ENCODE peak calls at places on chromosome 7, in four cellular contexts. Q is effector memory CD4-positive, alpha-beta T cell; W is right lobe of liver; Y is CD4-positive, CD25-positive, alpha-beta regulatory T cell. Z is an unnamed sample.
A peak's percentile ranks its signal among the peaks of the same experiment; 100 is the strongest.

GRCh38 chr7:139430443-139430842 is 53.0 kb downstream of the KLRG2 start:
- DNase-seq in Q (no peak), W (no peak), Y (no peak), Z (no peak)

GRCh38 chr7:30510124-30511074 is 5.8 kb upstream of the GGCT start:
- DNase-seq in W (peak; percentile 54), Y (peak; percentile 26), Q (no peak), Z (no peak)

GRCh38 chr7:147193476-147193875 is 1076.9 kb downstream of the CNTNAP2 start:
- DNase-seq in Y (no peak), W (no peak), Q (no peak), Z (no peak)

GRCh38 chr7:70775570-70776156 is 356.3 kb upstream of the GALNT17 start:
- DNase-seq in Q (no peak), W (no peak), Y (no peak), Z (no peak)

GRCh38 chr7:45670717-45671116 is 96.5 kb downstream of the ADCY1 start:
- DNase-seq in W (peak; percentile 77), Q (no peak), Y (no peak), Z (no peak)

GRCh38 chr7:70042533-70042932 is 444.3 kb downstream of the AUTS2 start:
- DNase-seq in W (no peak), Y (no peak), Q (no peak), Z (no peak)

GRCh38 chr7:43594020-43594419 is 11.1 kb downstream of the STK17A start:
- DNase-seq in W (no peak), Q (no peak), Y (no peak), Z (no peak)

GRCh38 chr7:105133986-105134655 is 120.1 kb downstream of the KMT2E start:
- DNase-seq in W (no peak), Y (no peak), Q (no peak), Z (no peak)

GRCh38 chr7:107600816-107601215 is 20.8 kb downstream of the BCAP29 start:
- DNase-seq in Q (no peak), W (no peak), Y (no peak), Z (no peak)

GRCh38 chr7:131071786-131072504 is 255.7 kb upstream of the MKLN1 start:
- DNase-seq in Q (no peak), Y (no peak), W (no peak), Z (no peak)

GRCh38 chr7:80781561-80781979 is 137.3 kb downstream of the SEMA3C start:
- DNase-seq in Q (no peak), W (no peak), Y (no peak), Z (no peak)

GRCh38 chr7:5276611-5277010 is 6.1 kb upstream of the SLC29A4 start:
- DNase-seq in Y (no peak), Q (no peak), W (no peak), Z (no peak)

GRCh38 chr7:43417455-43417854 is 165.5 kb upstream of the STK17A start:
- DNase-seq in Y (no peak), W (no peak), Q (no peak), Z (no peak)

GRCh38 chr7:19421871-19422270 is 276.6 kb upstream of the FERD3L start:
- DNase-seq in Y (no peak), Q (no peak), W (no peak), Z (no peak)

GRCh38 chr7:40680657-40681056 is 545.9 kb downstream of the SUGCT start:
- DNase-seq in Q (no peak), W (no peak), Y (no peak), Z (no peak)

GRCh38 chr7:128265906-128266300 is 24.8 kb downstream of the LEP start:
- DNase-seq in Y (no peak), Q (no peak), W (no peak), Z (no peak)

GRCh38 chr7:154167807-154168206 is 115.6 kb downstream of the DPP6 start:
- DNase-seq in Q (no peak), Y (no peak), W (no peak), Z (no peak)

GRCh38 chr7:154729056-154729455 is 273.9 kb downstream of the PAXIP1 start:
- DNase-seq in W (no peak), Y (no peak), Q (no peak), Z (no peak)

GRCh38 chr7:122619664-122620063 is 79.3 kb downstream of the RNF133 start:
- DNase-seq in Y (no peak), W (no peak), Q (no peak), Z (no peak)

GRCh38 chr7:117972606-117973005 is 99.4 kb upstream of the CTTNBP2 start:
- DNase-seq in Q (no peak), Y (no peak), W (no peak), Z (no peak)

GRCh38 chr7:36449685-36450084 is 60.0 kb downstream of the ANLN start:
- DNase-seq in Y (no peak), W (no peak), Q (no peak), Z (no peak)
- H3K27ac ChIP-seq in Y (no peak overlapping the region), W (no peak overlapping the region), Q (no peak overlapping the region), Z (no peak overlapping the region)

GRCh38 chr7:2953099-2953498 is 90.6 kb downstream of the CARD11 start:
- DNase-seq in Q (no peak), W (no peak), Y (no peak), Z (no peak)
- H3K4me3 ChIP-seq in Q (no peak overlapping the region), W (no peak overlapping the region), Y (no peak overlapping the region), Z (no peak overlapping the region)

DNA sequence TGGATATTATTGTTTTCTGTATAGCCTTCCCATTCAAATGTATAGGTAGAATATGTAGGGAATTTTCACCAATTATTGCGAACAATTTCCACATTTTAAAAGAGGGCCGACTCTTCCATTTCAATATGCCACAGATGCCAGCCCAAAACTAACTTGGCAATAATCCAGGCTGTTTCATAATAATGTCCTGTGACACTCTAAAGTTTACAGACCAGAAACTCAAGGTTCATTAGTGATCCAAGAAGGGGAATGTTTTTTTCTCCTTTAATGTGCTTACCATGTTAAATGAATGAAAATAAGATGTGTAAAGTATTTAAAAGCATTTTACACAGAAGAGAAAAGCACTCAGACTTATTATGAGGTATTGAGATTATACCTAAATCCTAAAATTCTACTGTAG is 63.0 kb upstream of the FAM3C start:
- DNase-seq in Y (no peak), W (no peak), Q (no peak), Z (no peak)
- H3K27ac ChIP-seq in Y (no peak overlapping the region), W (no peak overlapping the region), Q (no peak overlapping the region), Z (no peak overlapping the region)

GRCh38 chr7:26195867-26196266 is 4.7 kb downstream of the HNRNPA2B1 start:
- DNase-seq in Q (no peak), W (no peak), Y (no peak), Z (no peak)
- H3K4me3 ChIP-seq in Q (peak overlapping the region; percentile 21), W (no peak overlapping the region), Y (peak overlapping the region; percentile 100), Z (no peak overlapping the region)

DNA sequence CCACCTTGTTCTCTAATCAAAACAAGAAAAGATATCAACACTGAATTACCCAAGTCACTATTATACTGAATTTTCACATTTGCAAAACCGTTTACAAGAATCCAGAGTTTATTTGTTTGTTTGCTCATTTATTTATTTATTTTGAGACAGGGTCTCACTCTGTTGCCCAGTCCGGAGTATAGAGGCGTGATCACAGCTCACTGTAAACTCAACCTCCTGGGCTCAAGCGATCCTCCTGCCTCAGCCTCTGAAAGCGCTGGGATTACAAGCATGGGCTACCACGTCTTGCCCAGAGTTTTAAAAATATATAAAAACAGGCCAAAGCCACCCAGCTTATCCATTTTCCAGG is 8.5 kb downstream of the CREB3L2 start:
- DNase-seq in Y (no peak), Q (no peak), W (no peak), Z (no peak)
- H3K27ac ChIP-seq in Y (no peak overlapping the region), Q (no peak overlapping the region), W (no peak overlapping the region), Z (peak overlapping the region; percentile 50)

GRCh38 chr7:3260425-3260762 is 40.7 kb upstream of the SDK1 start:
- DNase-seq in Y (no peak), W (no peak), Q (no peak), Z (no peak)

GRCh38 chr7:3254718-3255117 is 46.3 kb upstream of the SDK1 start:
- DNase-seq in W (no peak), Y (no peak), Q (no peak), Z (no peak)

GRCh38 chr7:3265388-3265787 is 35.7 kb upstream of the SDK1 start:
- DNase-seq in Q (no peak), W (no peak), Y (no peak), Z (no peak)

GRCh38 chr7:3264693-3265339 is 36.2 kb upstream of the SDK1 start:
- DNase-seq in W (no peak), Y (no peak), Q (no peak), Z (no peak)

DNA sequence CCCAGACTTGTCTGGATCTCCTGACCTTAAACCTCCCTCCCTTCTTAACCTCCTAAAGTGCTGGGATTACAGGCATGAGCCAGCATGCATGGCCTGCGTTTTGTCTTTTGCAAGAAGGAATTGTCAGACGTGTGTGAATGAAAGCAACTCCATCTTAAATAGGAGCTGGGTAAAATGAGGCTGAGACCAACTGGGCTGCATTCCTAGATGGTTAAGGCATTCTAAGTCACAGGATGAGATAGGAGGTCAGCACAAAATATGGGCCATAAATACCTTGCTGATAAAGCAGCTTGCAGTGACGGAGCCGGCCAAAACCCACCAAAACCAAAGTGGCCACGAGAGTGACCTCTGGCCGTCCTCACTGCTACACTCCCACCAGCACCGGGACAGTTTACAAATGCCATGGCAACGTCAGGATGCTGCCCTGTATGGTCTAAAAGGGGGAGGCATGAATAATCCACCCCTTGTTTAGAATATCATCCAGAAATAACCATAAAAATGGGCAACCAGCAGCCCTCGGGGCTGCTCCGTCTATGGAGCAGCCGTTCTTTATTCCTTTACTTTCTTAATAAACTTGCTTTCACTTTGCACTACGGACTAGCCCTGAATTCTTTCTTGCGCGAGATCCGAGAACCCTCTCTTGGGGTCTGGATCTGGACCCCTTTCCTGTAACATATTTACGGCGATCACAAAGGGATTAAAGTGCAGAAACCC is 41.2 kb upstream of the SDK1 start:
- DNase-seq in W (no peak), Y (no peak), Q (no peak), Z (no peak)
- H3K4me3 ChIP-seq in W (peak overlapping the region; percentile 3), Y (peak overlapping the region; percentile 32), Q (no peak overlapping the region), Z (peak overlapping the region; percentile 23)

GRCh38 chr7:115410972-115411686 is 489.2 kb downstream of the MDFIC start:
- DNase-seq in Y (no peak), W (no peak), Q (no peak), Z (no peak)

GRCh38 chr7:115406216-115406615 is 484.3 kb downstream of the MDFIC start:
- DNase-seq in Q (no peak), Y (no peak), W (no peak), Z (no peak)

GRCh38 chr7:115409682-115410426 is 488.0 kb downstream of the MDFIC start:
- DNase-seq in W (no peak), Y (no peak), Q (no peak), Z (no peak)

DNA sequence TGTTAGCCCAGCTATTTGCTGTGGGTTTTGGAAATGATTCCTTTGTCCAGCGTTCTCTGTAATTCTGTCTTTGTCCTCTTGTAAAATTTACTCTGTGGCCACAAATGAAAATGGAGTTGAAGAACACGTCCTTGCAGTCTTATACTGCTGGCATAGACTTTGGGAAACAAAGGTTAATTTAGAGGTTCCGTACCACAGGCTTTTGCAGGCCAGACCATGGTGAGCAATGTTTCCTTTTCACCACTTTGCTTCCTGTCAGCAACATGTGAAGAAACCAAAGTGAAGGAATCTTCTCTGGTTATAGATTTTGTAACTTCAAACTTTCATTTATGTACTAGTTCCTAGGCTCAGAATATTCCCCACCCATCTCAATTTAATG is 488.5 kb downstream of the MDFIC start:
- DNase-seq in Q (no peak), Y (no peak), W (no peak), Z (no peak)
- H3K27ac ChIP-seq in Q (no peak overlapping the region), Y (no peak overlapping the region), W (no peak overlapping the region), Z (no peak overlapping the region)

GRCh38 chr7:137985897-137986251 is 16.0 kb downstream of the CREB3L2 start:
- DNase-seq in W (no peak), Q (no peak), Y (no peak), Z (no peak)
- H3K4me3 ChIP-seq in W (no peak overlapping the region), Q (no peak overlapping the region), Y (no peak overlapping the region), Z (no peak overlapping the region)

Z was measured in esophagus squamous epithelium.